ENCODE peak calls at places on chromosomes 13 and 19, in four cellular contexts. One of them, this sample, is unnamed.

GRCh38 chr19:44883962-44884361 is 7.1 kb upstream of the TOMM40 start:
- DNase-seq in memory B cell: no peak
- DNase-seq in HTR-8/SVneo: no peak
- DNase-seq in ovary: no peak
- DNase-seq in this sample: no peak

GRCh38 chr19:57075801-57076492 is 43.8 kb upstream of the USP29 start:
- DNase-seq in memory B cell: no peak
- DNase-seq in HTR-8/SVneo: no peak
- DNase-seq in ovary: no peak
- DNase-seq in this sample: no peak

GRCh38 chr13:93249259-93249917 is 22.8 kb downstream of the GPC6 start:
- DNase-seq in memory B cell: no peak
- DNase-seq in HTR-8/SVneo: peak
- DNase-seq in ovary: no peak
- DNase-seq in this sample: no peak

GRCh38 chr19:30492581-30492980 is 120.4 kb downstream of the ZNF536 start:
- DNase-seq in memory B cell: no peak
- DNase-seq in HTR-8/SVneo: no peak
- DNase-seq in ovary: no peak
- DNase-seq in this sample: no peak

GRCh38 chr13:98099627-98100026 is 43.3 kb upstream of the FARP1 start:
- DNase-seq in memory B cell: no peak
- DNase-seq in HTR-8/SVneo: no peak
- DNase-seq in ovary: no peak
- DNase-seq in this sample: no peak

GRCh38 chr19:13986348-13986904 is 19.7 kb downstream of the RFX1 start:
- DNase-seq in memory B cell: peak
- DNase-seq in HTR-8/SVneo: peak
- DNase-seq in ovary: peak
- DNase-seq in this sample: peak

GRCh38 chr19:18484992-18485391 is 36.9 kb downstream of the ELL start:
- DNase-seq in memory B cell: no peak
- DNase-seq in HTR-8/SVneo: no peak
- DNase-seq in ovary: no peak
- DNase-seq in this sample: no peak

GRCh38 chr13:33519561-33520479 is 234.3 kb upstream of the STARD13 start:
- DNase-seq in memory B cell: no peak
- DNase-seq in HTR-8/SVneo: no peak
- DNase-seq in ovary: no peak
- DNase-seq in this sample: no peak

GRCh38 chr19:48465215-48465614 is 4.0 kb upstream of the CYTH2 start:
- DNase-seq in memory B cell: no peak
- DNase-seq in HTR-8/SVneo: no peak
- DNase-seq in ovary: no peak
- DNase-seq in this sample: no peak

GRCh38 chr19:50003810-50004419 is 21.3 kb downstream of the VRK3 start:
- DNase-seq in memory B cell: no peak
- DNase-seq in HTR-8/SVneo: peak
- DNase-seq in ovary: peak
- DNase-seq in this sample: no peak

GRCh38 chr19:8238251-8238650 is 29.1 kb downstream of the CERS4 start:
- DNase-seq in memory B cell: no peak
- DNase-seq in HTR-8/SVneo: no peak
- DNase-seq in ovary: no peak
- DNase-seq in this sample: no peak

GRCh38 chr13:76522083-76522755 is 364.0 kb downstream of the KCTD12 start:
- DNase-seq in memory B cell: no peak
- DNase-seq in HTR-8/SVneo: no peak
- DNase-seq in ovary: no peak
- DNase-seq in this sample: no peak

GRCh38 chr13:95360464-95361097 is 59.3 kb upstream of the ABCC4 start:
- DNase-seq in memory B cell: no peak
- DNase-seq in HTR-8/SVneo: no peak
- DNase-seq in ovary: no peak
- DNase-seq in this sample: no peak

GRCh38 chr19:56567274-56568120 is at the start of gene ZNF470:
- DNase-seq in memory B cell: peak
- DNase-seq in HTR-8/SVneo: peak
- DNase-seq in ovary: peak
- DNase-seq in this sample: peak

GRCh38 chr13:46831588-46832194 is 34.7 kb upstream of the ESD start:
- DNase-seq in memory B cell: peak
- DNase-seq in HTR-8/SVneo: peak
- DNase-seq in ovary: peak
- DNase-seq in this sample: no peak

GRCh38 chr19:31985001-31985605 is 360.3 kb upstream of the ZNF507 start:
- DNase-seq in memory B cell: no peak
- DNase-seq in HTR-8/SVneo: no peak
- DNase-seq in ovary: no peak
- DNase-seq in this sample: no peak

GRCh38 chr19:30103981-30104380 is 161.9 kb downstream of the URI1 start:
- DNase-seq in memory B cell: no peak
- DNase-seq in HTR-8/SVneo: no peak
- DNase-seq in ovary: no peak
- DNase-seq in this sample: no peak

GRCh38 chr19:7480975-7481265 is 7.9 kb downstream of the PEX11G start:
- DNase-seq in memory B cell: no peak
- DNase-seq in HTR-8/SVneo: no peak
- DNase-seq in ovary: no peak
- DNase-seq in this sample: no peak

GRCh38 chr13:106802917-106803316 is 235.0 kb upstream of the ARGLU1 start:
- DNase-seq in memory B cell: no peak
- DNase-seq in HTR-8/SVneo: no peak
- DNase-seq in ovary: no peak
- DNase-seq in this sample: no peak

GRCh38 chr19:1992759-1993260 is 22.7 kb downstream of the BTBD2 start:
- DNase-seq in memory B cell: no peak
- DNase-seq in HTR-8/SVneo: no peak
- DNase-seq in ovary: no peak
- DNase-seq in this sample: no peak

GRCh38 chr19:34556500-34556899 is 74.9 kb downstream of the WTIP start:
- DNase-seq in memory B cell: no peak
- DNase-seq in HTR-8/SVneo: no peak
- DNase-seq in ovary: peak
- DNase-seq in this sample: no peak

GRCh38 chr19:39430675-39431593 is 4.8 kb downstream of the RPS16 start:
- DNase-seq in memory B cell: no peak
- DNase-seq in HTR-8/SVneo: peak
- DNase-seq in ovary: peak
- DNase-seq in this sample: peak

GRCh38 chr19:42420055-42420544 is 7.1 kb downstream of the LIPE start:
- DNase-seq in memory B cell: peak
- DNase-seq in HTR-8/SVneo: peak
- DNase-seq in ovary: no peak
- DNase-seq in this sample: no peak

This sample was measured in heart left ventricle.